ENCODE peak calls at places on chromosomes 13 and 19, in four cellular contexts. L is central memory CD4-positive, alpha-beta T cell; W is astrocyte of the hippocampus; Q is HFF-Myc. D is an unnamed sample.

GRCh38 chr13:94968040-94968756 is 255.9 kb upstream of the SOX21 start:
- DNase-seq in L (no peak), W (peak), Q (no peak), D (no peak)

GRCh38 chr19:3178377-3178972 is at the start of gene S1PR4:
- DNase-seq in L (peak), W (no peak), Q (no peak), D (peak)

GRCh38 chr19:53881482-53882390 is at the start of gene PRKCG:
- DNase-seq in L (peak), W (peak), Q (no peak), D (peak)

GRCh38 chr13:112648101-112648500 is 41.7 kb upstream of the ATP11A start:
- DNase-seq in L (no peak), W (no peak), Q (no peak), D (no peak)

GRCh38 chr13:88544836-88545235 is 873.7 kb downstream of the SLITRK5 start:
- DNase-seq in L (no peak), W (no peak), Q (no peak), D (no peak)

GRCh38 chr13:75705395-75705794 is 69.3 kb downstream of the LMO7 start:
- DNase-seq in L (no peak), W (peak), Q (no peak), D (no peak)

GRCh38 chr13:60511637-60512036 is 114.6 kb downstream of the TDRD3 start:
- DNase-seq in L (no peak), W (no peak), Q (no peak), D (no peak)

GRCh38 chr19:49357186-49357585 is 5.0 kb downstream of the TEAD2 start:
- DNase-seq in L (no peak), W (no peak), Q (no peak), D (no peak)

GRCh38 chr19:16266586-16266942 is 58.1 kb upstream of the KLF2 start:
- DNase-seq in L (peak), W (no peak), Q (no peak), D (peak)

GRCh38 chr19:30225615-30226463 is 146.3 kb upstream of the ZNF536 start:
- DNase-seq in L (no peak), W (peak), Q (no peak), D (no peak)

GRCh38 chr13:98144501-98145350 is 1.8 kb downstream of the FARP1 start:
- DNase-seq in L (no peak), W (peak), Q (peak), D (no peak)

GRCh38 chr13:99908129-99908805 is 63.3 kb downstream of the ZIC5 start:
- DNase-seq in L (no peak), W (peak), Q (no peak), D (no peak)

GRCh38 chr19:32691952-32692726 is 518 bp downstream of the NUDT19 start:
- DNase-seq in L (peak), W (peak), Q (no peak), D (peak)

GRCh38 chr13:28337196-28338045 is 157.5 kb downstream of the FLT1 start:
- DNase-seq in L (no peak), W (no peak), Q (peak), D (no peak)

GRCh38 chr13:27374650-27375049 is 49.8 kb upstream of the GTF3A start:
- DNase-seq in L (peak), W (peak), Q (peak), D (peak)

GRCh38 chr19:52748336-52748950 is 13.6 kb upstream of the ZNF611 start:
- DNase-seq in L (peak), W (peak), Q (no peak), D (peak)

GRCh38 chr13:52925221-52925620 is 76.8 kb upstream of the PCDH8 start:
- DNase-seq in L (no peak), W (peak), Q (no peak), D (no peak)

GRCh38 chr19:12937243-12938053 is 961 bp upstream of the CALR start:
- DNase-seq in L (no peak), W (no peak), Q (no peak), D (no peak)

GRCh38 chr19:18473706-18474087 is 35.8 kb upstream of the ISYNA1 start:
- DNase-seq in L (no peak), W (no peak), Q (no peak), D (no peak)

GRCh38 chr19:57587529-57587928 is 3.6 kb downstream of the ZIK1 start:
- DNase-seq in L (no peak), W (peak), Q (no peak), D (no peak)

GRCh38 chr13:32033744-32034143 is 2.2 kb downstream of the FRY start:
- DNase-seq in L (no peak), W (no peak), Q (no peak), D (no peak)

GRCh38 chr19:35247526-35248309 is 1.1 kb upstream of the LSR start:
- DNase-seq in L (peak), W (no peak), Q (no peak), D (peak)

GRCh38 chr13:79782541-79783216 is 301.7 kb downstream of the NDFIP2 start:
- DNase-seq in L (no peak), W (peak), Q (no peak), D (no peak)

GRCh38 chr19:47107953-47108746 is 5.4 kb downstream of the ZC3H4 start:
- DNase-seq in L (no peak), W (peak), Q (no peak), D (no peak)

GRCh38 chr13:112759834-112760233 is 70.0 kb downstream of the ATP11A start:
- DNase-seq in L (no peak), W (no peak), Q (no peak), D (no peak)

GRCh38 chr19:40625406-40626120 is 24.4 kb downstream of the LTBP4 start:
- DNase-seq in L (no peak), W (no peak), Q (no peak), D (no peak)

GRCh38 chr19:5953680-5954213 is 24.2 kb downstream of the RANBP3 start:
- DNase-seq in L (peak), W (peak), Q (no peak), D (peak)

GRCh38 chr19:55253842-55254624 is 4.8 kb downstream of the PPP6R1 start:
- DNase-seq in L (peak), W (no peak), Q (no peak), D (peak)